ENCODE peak calls at places on chromosomes 13 and 19, in seven cellular contexts. One of them, this sample, is unnamed. For H3K9me3, the result is how much of the 10 kb centered on the place peaks cover.

GRCh38 chr19:3358392-3358918 is 7.9 kb upstream of the NFIC start:
- DNase-seq in A549: no peak
- DNase-seq in uterus: no peak
- DNase-seq in heart right ventricle: no peak
- DNase-seq in right atrium auricular region: no peak
- DNase-seq in aorta: no peak
- DNase-seq in PC-9: no peak
- DNase-seq in this sample: no peak

GRCh38 chr13:54965881-54966280 is 1937.3 kb downstream of the OLFM4 start:
- DNase-seq in right atrium auricular region: no peak
- DNase-seq in aorta: no peak
- DNase-seq in heart right ventricle: no peak
- DNase-seq in A549: no peak
- DNase-seq in PC-9: no peak
- DNase-seq in uterus: no peak
- DNase-seq in this sample: no peak

GRCh38 chr19:28296506-28296905 is 916.4 kb downstream of the UQCRFS1 start:
- DNase-seq in right atrium auricular region: no peak
- DNase-seq in heart right ventricle: no peak
- DNase-seq in PC-9: no peak
- DNase-seq in aorta: no peak
- DNase-seq in uterus: no peak
- DNase-seq in A549: no peak
- DNase-seq in this sample: no peak

GRCh38 chr19:29878973-29879654 is 62.9 kb upstream of the URI1 start:
- DNase-seq in heart right ventricle: no peak
- DNase-seq in uterus: no peak
- DNase-seq in aorta: no peak
- DNase-seq in A549: peak
- DNase-seq in PC-9: peak
- DNase-seq in right atrium auricular region: no peak
- DNase-seq in this sample: no peak

GRCh38 chr19:42244452-42245220 is 2.2 kb upstream of the GSK3A start:
- DNase-seq in uterus: peak
- DNase-seq in A549: peak
- DNase-seq in aorta: peak
- DNase-seq in heart right ventricle: peak
- DNase-seq in right atrium auricular region: peak
- DNase-seq in PC-9: peak
- DNase-seq in this sample: peak

GRCh38 chr19:45774765-45775164 is 5.7 kb upstream of the SIX5 start:
- DNase-seq in right atrium auricular region: no peak
- DNase-seq in PC-9: no peak
- DNase-seq in aorta: no peak
- DNase-seq in heart right ventricle: no peak
- DNase-seq in uterus: no peak
- DNase-seq in A549: peak
- DNase-seq in this sample: no peak

GRCh38 chr19:7492142-7493055 is 3.6 kb upstream of the PEX11G start:
- DNase-seq in uterus: no peak
- DNase-seq in A549: no peak
- DNase-seq in PC-9: peak
- DNase-seq in aorta: no peak
- DNase-seq in heart right ventricle: no peak
- DNase-seq in right atrium auricular region: no peak
- DNase-seq in this sample: peak

GRCh38 chr13:21344662-21345176 is 114.4 kb downstream of the ZDHHC20 start:
- DNase-seq in aorta: no peak
- DNase-seq in heart right ventricle: no peak
- DNase-seq in A549: no peak
- DNase-seq in uterus: no peak
- DNase-seq in right atrium auricular region: no peak
- DNase-seq in PC-9: no peak
- DNase-seq in this sample: no peak

GRCh38 chr13:78326608-78327007 is 276.7 kb downstream of the POU4F1 start:
- DNase-seq in A549: no peak
- DNase-seq in right atrium auricular region: no peak
- DNase-seq in heart right ventricle: no peak
- DNase-seq in aorta: no peak
- DNase-seq in uterus: no peak
- DNase-seq in PC-9: no peak
- DNase-seq in this sample: no peak

GRCh38 chr13:31042501-31043165 is 110.2 kb downstream of the TEX26 start:
- DNase-seq in A549: no peak
- DNase-seq in uterus: no peak
- DNase-seq in PC-9: no peak
- DNase-seq in right atrium auricular region: no peak
- DNase-seq in heart right ventricle: no peak
- DNase-seq in aorta: no peak
- DNase-seq in this sample: no peak

GRCh38 chr19:29485293-29485692 is 40.5 kb upstream of the VSTM2B start:
- DNase-seq in right atrium auricular region: peak
- DNase-seq in PC-9: no peak
- DNase-seq in uterus: no peak
- DNase-seq in heart right ventricle: no peak
- DNase-seq in A549: no peak
- DNase-seq in aorta: peak
- DNase-seq in this sample: peak

GRCh38 chr19:39850892-39851291 is 4.7 kb upstream of the FBL start:
- DNase-seq in PC-9: no peak
- DNase-seq in aorta: no peak
- DNase-seq in heart right ventricle: no peak
- DNase-seq in A549: no peak
- DNase-seq in uterus: no peak
- DNase-seq in right atrium auricular region: no peak
- DNase-seq in this sample: no peak

GRCh38 chr13:35675651-35676050 is 199.2 kb upstream of the MAB21L1 start:
- DNase-seq in heart right ventricle: no peak
- DNase-seq in uterus: no peak
- DNase-seq in right atrium auricular region: no peak
- DNase-seq in A549: no peak
- DNase-seq in PC-9: no peak
- DNase-seq in aorta: no peak
- DNase-seq in this sample: no peak

GRCh38 chr13:40130871-40131636 is 475.6 kb downstream of the COG6 start:
- DNase-seq in PC-9: no peak
- DNase-seq in A549: peak
- DNase-seq in heart right ventricle: no peak
- DNase-seq in uterus: no peak
- DNase-seq in aorta: no peak
- DNase-seq in right atrium auricular region: no peak
- DNase-seq in this sample: no peak

GRCh38 chr13:43245374-43245964 is 222.1 kb downstream of the DNAJC15 start:
- DNase-seq in A549: no peak
- DNase-seq in PC-9: no peak
- DNase-seq in right atrium auricular region: no peak
- DNase-seq in aorta: no peak
- DNase-seq in uterus: no peak
- DNase-seq in heart right ventricle: no peak
- DNase-seq in this sample: no peak

GRCh38 chr19:33758541-33759013 is 38.1 kb upstream of the KCTD15 start:
- DNase-seq in aorta: no peak
- DNase-seq in heart right ventricle: no peak
- DNase-seq in PC-9: no peak
- DNase-seq in right atrium auricular region: no peak
- DNase-seq in A549: no peak
- DNase-seq in uterus: no peak
- DNase-seq in this sample: peak

GRCh38 chr13:64749301-64749700 is 2480.8 kb downstream of the PCDH9 start:
- DNase-seq in uterus: no peak
- DNase-seq in right atrium auricular region: no peak
- DNase-seq in aorta: no peak
- DNase-seq in PC-9: no peak
- DNase-seq in heart right ventricle: no peak
- DNase-seq in A549: no peak
- DNase-seq in this sample: no peak

GRCh38 chr19:1574354-1574753 is 6.2 kb upstream of the MEX3D start:
- DNase-seq in PC-9: no peak
- DNase-seq in right atrium auricular region: no peak
- DNase-seq in aorta: no peak
- DNase-seq in heart right ventricle: no peak
- DNase-seq in uterus: no peak
- DNase-seq in A549: no peak
- DNase-seq in this sample: no peak

GRCh38 chr19:1575323-1576241 is 7.5 kb upstream of the MEX3D start:
- DNase-seq in heart right ventricle: no peak
- DNase-seq in A549: no peak
- DNase-seq in right atrium auricular region: no peak
- DNase-seq in aorta: no peak
- DNase-seq in PC-9: no peak
- DNase-seq in uterus: no peak
- DNase-seq in this sample: no peak

GRCh38 chr19:1572795-1573194 is 4.7 kb upstream of the MEX3D start:
- DNase-seq in heart right ventricle: no peak
- DNase-seq in uterus: no peak
- DNase-seq in A549: no peak
- DNase-seq in aorta: no peak
- DNase-seq in right atrium auricular region: no peak
- DNase-seq in PC-9: no peak
- DNase-seq in this sample: no peak

GRCh38 chr19:1576242-1577089 is 8.3 kb upstream of the MEX3D start:
- DNase-seq in PC-9: no peak
- DNase-seq in aorta: no peak
- DNase-seq in uterus: no peak
- DNase-seq in heart right ventricle: no peak
- DNase-seq in right atrium auricular region: no peak
- DNase-seq in A549: no peak
- DNase-seq in this sample: no peak

GRCh38 chr19:1574763-1575162 is 6.6 kb upstream of the MEX3D start:
- DNase-seq in heart right ventricle: no peak
- DNase-seq in A549: no peak
- DNase-seq in uterus: no peak
- DNase-seq in right atrium auricular region: no peak
- DNase-seq in PC-9: no peak
- DNase-seq in aorta: no peak
- DNase-seq in this sample: no peak
- H3K27ac ChIP-seq in heart right ventricle: no peak
- H3K27ac ChIP-seq in A549: no peak
- H3K27ac ChIP-seq in uterus: no peak
- H3K27ac ChIP-seq in right atrium auricular region: no peak
- H3K27ac ChIP-seq in PC-9: no peak
- H3K27ac ChIP-seq in aorta: no peak
- H3K27ac ChIP-seq in this sample: no peak

DNA sequence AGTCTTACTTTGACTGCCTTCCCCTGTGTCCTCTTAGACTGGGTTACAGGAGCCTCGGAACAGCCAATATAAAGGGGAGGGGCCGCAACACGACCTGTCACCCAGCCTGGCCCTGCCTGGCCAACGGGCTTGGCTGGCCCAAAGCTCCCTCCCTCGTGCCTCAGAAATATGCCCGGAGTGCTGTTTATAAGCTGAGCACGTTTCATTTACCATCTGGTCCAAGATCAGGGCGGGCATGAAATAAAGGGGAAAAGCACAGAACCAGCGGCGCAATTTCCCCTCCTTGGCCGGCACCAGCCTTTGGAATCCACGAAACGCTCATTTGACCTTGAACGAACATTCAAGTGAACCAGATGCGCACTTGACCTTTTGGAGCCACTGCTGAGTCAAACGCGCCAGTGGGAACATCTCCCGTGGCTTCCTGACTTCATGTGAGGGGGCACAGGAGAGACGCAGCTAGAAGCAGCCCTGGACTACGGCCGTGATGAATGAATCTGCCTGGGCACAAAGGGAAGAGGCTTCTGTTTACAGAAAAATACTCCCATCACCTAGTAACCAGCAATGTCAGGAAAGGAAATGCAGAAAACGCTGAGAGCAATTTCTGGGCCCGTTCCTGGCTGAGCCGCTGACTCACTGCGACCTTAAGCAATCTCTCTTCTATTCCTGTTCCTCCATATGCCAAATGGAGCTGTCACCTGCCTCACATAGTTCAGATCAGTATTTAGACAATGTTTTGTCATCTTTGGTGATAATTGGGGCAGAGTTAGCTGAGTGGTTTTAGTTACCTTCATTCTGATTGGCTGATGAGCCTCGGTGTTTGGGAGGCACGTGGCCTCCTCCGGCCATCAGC is 53.3 kb downstream of the RFX2 start:
- DNase-seq in aorta: peak
- DNase-seq in uterus: peak
- DNase-seq in right atrium auricular region: peak
- DNase-seq in PC-9: peak
- DNase-seq in heart right ventricle: peak
- DNase-seq in A549: peak
- DNase-seq in this sample: peak
- H3K4me3 ChIP-seq in aorta: no peak
- H3K4me3 ChIP-seq in uterus: no peak
- H3K4me3 ChIP-seq in right atrium auricular region: peak
- H3K4me3 ChIP-seq in PC-9: peak
- H3K4me3 ChIP-seq in heart right ventricle: no peak
- H3K4me3 ChIP-seq in A549: no peak
- H3K4me3 ChIP-seq in this sample: no peak

GRCh38 chr19:36748431-36749275 is 24.0 kb downstream of the ZNF850 start:
- DNase-seq in aorta: no peak
- DNase-seq in A549: no peak
- DNase-seq in uterus: no peak
- DNase-seq in PC-9: no peak
- DNase-seq in heart right ventricle: no peak
- DNase-seq in right atrium auricular region: no peak
- DNase-seq in this sample: no peak

GRCh38 chr19:36750066-36750691 is 22.4 kb downstream of the ZNF850 start:
- DNase-seq in PC-9: no peak
- DNase-seq in uterus: no peak
- DNase-seq in right atrium auricular region: no peak
- DNase-seq in aorta: no peak
- DNase-seq in A549: no peak
- DNase-seq in heart right ventricle: no peak
- DNase-seq in this sample: no peak

GRCh38 chr19:36745870-36746269 is 26.7 kb downstream of the ZNF850 start:
- DNase-seq in PC-9: no peak
- DNase-seq in uterus: no peak
- DNase-seq in A549: no peak
- DNase-seq in right atrium auricular region: no peak
- DNase-seq in heart right ventricle: no peak
- DNase-seq in aorta: no peak
- DNase-seq in this sample: no peak

DNA sequence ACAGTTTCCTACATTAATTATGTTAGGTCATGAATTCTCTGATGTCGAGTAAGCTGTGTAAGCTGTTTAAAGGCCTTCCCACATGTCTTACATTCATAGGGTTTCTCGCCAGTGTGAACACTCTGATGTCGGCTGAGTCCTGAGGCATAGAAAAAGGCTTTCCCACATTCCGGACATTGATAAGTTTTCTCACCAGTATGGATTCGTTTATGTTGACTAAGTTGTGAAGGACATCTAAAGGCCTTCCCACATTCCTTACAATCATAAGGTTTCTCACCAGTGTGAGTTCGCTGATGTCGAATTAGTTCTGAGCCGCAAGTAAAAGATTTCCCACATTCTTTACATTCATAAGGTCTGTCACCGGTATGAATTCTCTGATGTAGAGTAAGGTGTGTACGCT is 24.9 kb downstream of the ZNF850 start:
- DNase-seq in aorta: no peak
- DNase-seq in PC-9: no peak
- DNase-seq in right atrium auricular region: no peak
- DNase-seq in heart right ventricle: no peak
- DNase-seq in A549: no peak
- DNase-seq in uterus: no peak
- DNase-seq in this sample: no peak
- H3K9me3 ChIP-seq in aorta: under half
- H3K9me3 ChIP-seq in PC-9: half or more
- H3K9me3 ChIP-seq in right atrium auricular region: half or more
- H3K9me3 ChIP-seq in heart right ventricle: half or more
- H3K9me3 ChIP-seq in A549: half or more
- H3K9me3 ChIP-seq in uterus: half or more
- H3K9me3 ChIP-seq in this sample: half or more

GRCh38 chr19:48552406-48553322 is 692 bp downstream of the SULT2B1 start:
- DNase-seq in PC-9: no peak
- DNase-seq in right atrium auricular region: no peak
- DNase-seq in heart right ventricle: no peak
- DNase-seq in aorta: no peak
- DNase-seq in A549: no peak
- DNase-seq in uterus: no peak
- DNase-seq in this sample: no peak
- H3K27ac ChIP-seq in PC-9: peak
- H3K27ac ChIP-seq in right atrium auricular region: no peak
- H3K27ac ChIP-seq in heart right ventricle: no peak
- H3K27ac ChIP-seq in aorta: no peak
- H3K27ac ChIP-seq in A549: peak
- H3K27ac ChIP-seq in uterus: no peak
- H3K27ac ChIP-seq in this sample: no peak

This sample was measured in lung.